ENCODE peak calls at places on chromosomes 2 and 18, in four cellular contexts. One of them, this sample, is unnamed.

GRCh38 chr2:26245231-26245732 is 543 bp downstream of the HADHB start:
- DNase-seq in testis: peak
- DNase-seq in ovary: no peak
- DNase-seq in HepG2: peak
- DNase-seq in this sample: peak

GRCh38 chr2:10410001-10410671 is 38.0 kb downstream of the ODC1 start:
- DNase-seq in ovary: no peak
- DNase-seq in HepG2: no peak
- DNase-seq in testis: no peak
- DNase-seq in this sample: no peak

GRCh38 chr2:25042321-25043240 is 705 bp downstream of the EFR3B start:
- DNase-seq in testis: peak
- DNase-seq in HepG2: no peak
- DNase-seq in ovary: no peak
- DNase-seq in this sample: no peak

GRCh38 chr2:54041135-54041534 is 70.3 kb upstream of the PSME4 start:
- DNase-seq in HepG2: no peak
- DNase-seq in testis: no peak
- DNase-seq in ovary: no peak
- DNase-seq in this sample: no peak

GRCh38 chr2:111226797-111227700 is 106.3 kb downstream of the BCL2L11 start:
- DNase-seq in testis: no peak
- DNase-seq in HepG2: no peak
- DNase-seq in ovary: no peak
- DNase-seq in this sample: no peak

GRCh38 chr18:5415035-5415434 is 119.5 kb upstream of the ZBTB14 start:
- DNase-seq in HepG2: no peak
- DNase-seq in testis: no peak
- DNase-seq in ovary: no peak
- DNase-seq in this sample: no peak

GRCh38 chr2:71100195-71100964 is 29.6 kb downstream of the MCEE start:
- DNase-seq in ovary: no peak
- DNase-seq in HepG2: peak
- DNase-seq in testis: peak
- DNase-seq in this sample: peak

GRCh38 chr2:71950256-71951066 is 197.2 kb downstream of the CYP26B1 start:
- DNase-seq in HepG2: no peak
- DNase-seq in testis: peak
- DNase-seq in ovary: peak
- DNase-seq in this sample: peak

GRCh38 chr2:199692489-199692888 is 158.5 kb downstream of the FTCDNL1 start:
- DNase-seq in HepG2: peak
- DNase-seq in testis: peak
- DNase-seq in ovary: no peak
- DNase-seq in this sample: no peak

GRCh38 chr2:27717070-27717453 is 53.4 kb downstream of the SLC4A1AP start:
- DNase-seq in HepG2: no peak
- DNase-seq in testis: peak
- DNase-seq in ovary: peak
- DNase-seq in this sample: peak

GRCh38 chr2:240233891-240234502 is 93.5 kb upstream of the OTOS start:
- DNase-seq in ovary: peak
- DNase-seq in HepG2: no peak
- DNase-seq in testis: peak
- DNase-seq in this sample: peak

GRCh38 chr2:28898048-28898447 is 3.6 kb downstream of the WDR43 start:
- DNase-seq in testis: no peak
- DNase-seq in HepG2: no peak
- DNase-seq in ovary: no peak
- DNase-seq in this sample: no peak

GRCh38 chr2:28895189-28895893 is 874 bp downstream of the WDR43 start:
- DNase-seq in HepG2: peak
- DNase-seq in ovary: no peak
- DNase-seq in testis: peak
- DNase-seq in this sample: peak

GRCh38 chr2:28896906-28897305 is 2.4 kb downstream of the WDR43 start:
- DNase-seq in ovary: no peak
- DNase-seq in HepG2: no peak
- DNase-seq in testis: no peak
- DNase-seq in this sample: no peak

GRCh38 chr2:28893488-28893887 is 979 bp upstream of the WDR43 start:
- DNase-seq in testis: peak
- DNase-seq in ovary: peak
- DNase-seq in HepG2: no peak
- DNase-seq in this sample: no peak

DNA sequence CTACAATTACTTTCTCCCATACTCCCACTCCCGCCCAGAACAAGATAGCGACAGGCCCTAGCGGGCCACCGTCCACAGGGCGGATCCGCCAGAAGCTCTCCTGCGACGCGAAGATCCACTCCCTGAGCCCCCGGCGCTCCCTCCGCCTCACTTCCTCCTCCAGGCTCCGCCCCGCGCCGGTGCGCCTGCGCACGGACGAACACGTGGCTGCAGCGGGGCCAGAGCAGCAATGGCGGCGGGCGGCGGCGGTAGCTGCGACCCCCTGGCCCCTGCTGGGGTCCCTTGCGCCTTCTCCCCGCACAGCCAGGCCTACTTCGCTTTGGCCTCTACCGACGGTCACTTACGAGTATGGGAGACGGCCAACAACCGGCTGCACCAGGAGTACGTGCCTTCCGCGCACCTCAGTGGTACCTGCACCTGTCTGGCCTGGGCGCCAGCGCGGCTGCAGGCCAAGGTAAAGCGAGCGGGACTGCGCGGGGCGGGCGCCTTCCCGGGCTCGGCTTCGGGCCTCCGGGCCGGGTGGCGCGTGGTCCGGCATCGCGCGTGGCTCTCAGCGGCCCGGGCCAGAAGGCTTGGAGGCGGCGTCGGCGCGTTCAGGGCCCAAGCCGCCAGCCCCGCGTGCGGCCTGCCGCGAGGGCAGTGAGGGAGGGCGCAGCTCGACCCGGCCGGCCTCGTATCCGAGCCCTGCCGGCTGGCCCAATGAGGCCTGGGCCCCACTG is at the start of gene WDR43:
- DNase-seq in HepG2: peak
- DNase-seq in testis: peak
- DNase-seq in ovary: peak
- DNase-seq in this sample: peak
- TF ChIP-seq POLR2A in HepG2: peak
- TF ChIP-seq POLR2A in testis: no peak
- TF ChIP-seq POLR2A in ovary: peak
- TF ChIP-seq POLR2A in this sample: peak

GRCh38 chr2:102003696-102004095 is 11.9 kb downstream of the IL1R2 start:
- DNase-seq in ovary: no peak
- DNase-seq in HepG2: no peak
- DNase-seq in testis: no peak
- DNase-seq in this sample: no peak

GRCh38 chr2:102000012-102000411 is 8.3 kb downstream of the IL1R2 start:
- DNase-seq in ovary: no peak
- DNase-seq in HepG2: no peak
- DNase-seq in testis: no peak
- DNase-seq in this sample: no peak

GRCh38 chr2:102002229-102002628 is 10.5 kb downstream of the IL1R2 start:
- DNase-seq in testis: no peak
- DNase-seq in HepG2: no peak
- DNase-seq in ovary: no peak
- DNase-seq in this sample: no peak

GRCh38 chr2:102000813-102001766 is 9.3 kb downstream of the IL1R2 start:
- DNase-seq in ovary: no peak
- DNase-seq in HepG2: no peak
- DNase-seq in testis: no peak
- DNase-seq in this sample: no peak

DNA sequence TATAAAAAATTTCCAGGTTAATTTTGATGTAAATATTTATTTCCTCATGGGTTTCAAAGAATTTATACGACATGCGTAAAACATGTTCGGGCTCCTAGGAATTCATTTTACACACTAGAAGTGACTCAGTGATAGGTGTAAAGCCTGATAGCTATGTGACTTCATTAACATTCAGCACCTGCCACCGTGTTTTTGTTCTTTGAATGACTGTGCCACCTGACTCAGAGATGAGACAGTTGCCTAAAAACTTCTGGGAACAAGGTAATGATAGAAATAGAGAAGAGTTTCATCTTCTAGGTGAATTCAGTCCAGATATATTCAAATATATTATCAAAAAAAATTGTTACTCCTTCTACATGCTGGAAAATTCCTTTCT is 10.0 kb downstream of the IL1R2 start:
- DNase-seq in testis: no peak
- DNase-seq in HepG2: no peak
- DNase-seq in ovary: no peak
- DNase-seq in this sample: no peak
- H3K27ac ChIP-seq in testis: no peak
- H3K27ac ChIP-seq in HepG2: no peak
- H3K27ac ChIP-seq in ovary: no peak
- H3K27ac ChIP-seq in this sample: no peak

GRCh38 chr18:68714707-68715496 is at the start of gene TMX3:
- DNase-seq in ovary: peak
- DNase-seq in HepG2: peak
- DNase-seq in testis: peak
- DNase-seq in this sample: peak
- TF ChIP-seq POLR2A in ovary: no peak
- TF ChIP-seq POLR2A in HepG2: peak
- TF ChIP-seq POLR2A in testis: no peak
- TF ChIP-seq POLR2A in this sample: peak

GRCh38 chr18:78814321-78814720 is 165.3 kb upstream of the SALL3 start:
- DNase-seq in ovary: no peak
- DNase-seq in HepG2: peak
- DNase-seq in testis: no peak
- DNase-seq in this sample: no peak
- H3K27ac ChIP-seq in ovary: no peak
- H3K27ac ChIP-seq in HepG2: no peak
- H3K27ac ChIP-seq in testis: no peak
- H3K27ac ChIP-seq in this sample: no peak

GRCh38 chr2:12452211-12452610 is 264.5 kb upstream of the TRIB2 start:
- DNase-seq in ovary: no peak
- DNase-seq in testis: no peak
- DNase-seq in HepG2: no peak
- DNase-seq in this sample: peak

GRCh38 chr2:12453731-12454130 is 263.0 kb upstream of the TRIB2 start:
- DNase-seq in HepG2: no peak
- DNase-seq in ovary: no peak
- DNase-seq in testis: no peak
- DNase-seq in this sample: no peak

GRCh38 chr2:12457831-12458230 is 258.9 kb upstream of the TRIB2 start:
- DNase-seq in testis: no peak
- DNase-seq in ovary: no peak
- DNase-seq in HepG2: no peak
- DNase-seq in this sample: no peak

GRCh38 chr2:12455626-12456025 is 261.1 kb upstream of the TRIB2 start:
- DNase-seq in HepG2: no peak
- DNase-seq in ovary: no peak
- DNase-seq in testis: no peak
- DNase-seq in this sample: no peak

GRCh38 chr2:12456293-12457151 is 260.2 kb upstream of the TRIB2 start:
- DNase-seq in HepG2: peak
- DNase-seq in testis: peak
- DNase-seq in ovary: peak
- DNase-seq in this sample: peak
- TF ChIP-seq POLR2A in HepG2: no peak
- TF ChIP-seq POLR2A in testis: no peak
- TF ChIP-seq POLR2A in ovary: no peak
- TF ChIP-seq POLR2A in this sample: no peak

GRCh38 chr2:177598321-177598922 is 205.8 kb downstream of the AGPS start:
- DNase-seq in HepG2: no peak
- DNase-seq in ovary: peak
- DNase-seq in testis: peak
- DNase-seq in this sample: no peak
- H3K27ac ChIP-seq in HepG2: peak
- H3K27ac ChIP-seq in ovary: peak
- H3K27ac ChIP-seq in testis: peak
- H3K27ac ChIP-seq in this sample: no peak